ENCODE peak calls at places on chromosomes 2 and 18, in ten cellular contexts. A, O, C, P, M, R, F, H, V and Z are unnamed samples.

GRCh38 chr2:28231110-28231621 is 161.5 kb upstream of the FOSL2 start:
- DNase-seq in P (no peak), O (no peak), H (no peak), V (no peak), M (no peak), R (no peak), A (peak), F (no peak), C (no peak), Z (no peak)

GRCh38 chr18:35507623-35508022 is 9.9 kb upstream of the INO80C start:
- DNase-seq in C (no peak), M (no peak), O (no peak), P (no peak), R (no peak), V (peak), H (no peak), F (no peak), A (no peak), Z (no peak)

GRCh38 chr2:29923110-29923721 is 1.8 kb upstream of the ALK start:
- DNase-seq in C (peak), R (peak), O (peak), P (peak), V (no peak), F (peak), A (peak), M (peak), H (peak), Z (peak)

GRCh38 chr2:196535742-196536141 is 103.8 kb upstream of the CCDC150 start:
- DNase-seq in M (no peak), C (no peak), V (no peak), O (no peak), H (no peak), P (no peak), F (no peak), R (no peak), A (no peak), Z (no peak)

GRCh38 chr2:12554235-12555011 is 162.3 kb upstream of the TRIB2 start:
- DNase-seq in H (no peak), M (no peak), P (no peak), A (no peak), C (no peak), O (no peak), R (no peak), F (no peak), V (no peak), Z (no peak)

GRCh38 chr18:28040216-28040615 is 136.7 kb downstream of the CDH2 start:
- DNase-seq in F (no peak), M (no peak), P (no peak), H (no peak), V (no peak), A (no peak), O (no peak), C (no peak), R (no peak), Z (no peak)

GRCh38 chr2:15641530-15641982 is 49.9 kb downstream of the DDX1 start:
- DNase-seq in V (no peak), F (no peak), M (no peak), R (no peak), O (no peak), H (no peak), C (no peak), A (no peak), P (no peak), Z (no peak)

GRCh38 chr18:48841381-48842258 is 109.1 kb downstream of the SMAD7 start:
- DNase-seq in R (no peak), V (no peak), P (no peak), C (peak), F (no peak), A (no peak), M (peak), O (no peak), H (no peak), Z (no peak)

GRCh38 chr2:48270209-48270608 is 259.7 kb upstream of the STON1 start:
- DNase-seq in V (no peak), O (no peak), P (no peak), A (no peak), M (no peak), C (no peak), H (no peak), R (no peak), F (no peak), Z (no peak)

GRCh38 chr2:59462418-59463197 is 1090.8 kb downstream of the BCL11A start:
- DNase-seq in C (no peak), O (no peak), P (no peak), A (peak), H (no peak), V (no peak), R (no peak), F (no peak), M (no peak), Z (no peak)

GRCh38 chr2:9408641-9409151 is 14.6 kb downstream of the ITGB1BP1 start:
- DNase-seq in F (no peak), V (peak), R (no peak), H (no peak), C (no peak), M (no peak), O (no peak), P (no peak), A (no peak), Z (peak)

GRCh38 chr18:52572036-52572750 is 232.2 kb downstream of the DCC start:
- DNase-seq in H (no peak), C (no peak), M (no peak), A (no peak), F (no peak), V (no peak), P (no peak), R (no peak), O (no peak), Z (no peak)

GRCh38 chr18:73093687-73094250 is 226.0 kb upstream of the NETO1 start:
- DNase-seq in F (no peak), C (no peak), R (no peak), P (no peak), H (no peak), M (no peak), A (no peak), O (no peak), V (no peak), Z (peak)

GRCh38 chr2:71939588-71940535 is 207.8 kb downstream of the CYP26B1 start:
- DNase-seq in R (no peak), A (no peak), F (peak), M (no peak), O (no peak), V (peak), H (peak), P (no peak), C (no peak), Z (no peak)

GRCh38 chr2:39772086-39772811 is 6.8 kb downstream of the THUMPD2 start:
- DNase-seq in V (no peak), P (no peak), R (no peak), A (peak), H (no peak), F (no peak), C (no peak), M (no peak), O (no peak), Z (peak)

GRCh38 chr18:70377317-70377799 is 88.5 kb downstream of the SOCS6 start:
- DNase-seq in P (no peak), H (no peak), C (no peak), R (no peak), F (no peak), O (no peak), M (no peak), A (no peak), V (no peak), Z (no peak)

GRCh38 chr2:203155406-203155805 is 83.4 kb upstream of the CYP20A1 start:
- DNase-seq in F (peak), P (no peak), A (peak), O (no peak), R (no peak), M (no peak), V (no peak), H (no peak), C (no peak), Z (peak)

GRCh38 chr2:108533832-108534576 is at the start of gene LIMS1:
- DNase-seq in A (peak), C (peak), P (peak), V (peak), H (peak), F (peak), M (peak), O (peak), R (peak), Z (peak)

GRCh38 chr18:48100168-48100495 is 169.7 kb upstream of the SMAD2 start:
- DNase-seq in V (no peak), O (no peak), R (no peak), P (no peak), M (no peak), C (no peak), A (no peak), H (no peak), F (no peak), Z (no peak)

GRCh38 chr2:180413331-180413730 is 406.2 kb upstream of the CWC22 start:
- DNase-seq in C (no peak), O (peak), P (no peak), R (no peak), V (no peak), F (no peak), A (no peak), M (no peak), H (no peak), Z (no peak)

GRCh38 chr18:41532344-41533086 is 422.5 kb upstream of the PIK3C3 start:
- DNase-seq in V (no peak), C (no peak), F (no peak), M (no peak), A (peak), R (no peak), P (no peak), H (no peak), O (no peak), Z (peak)